ENCODE peak calls at places on chromosomes 16 and 17, in six cellular contexts. S, B, Q, K, L and Y are unnamed samples.

GRCh38 chr16:11177578-11178130 is 78.3 kb downstream of the SOCS1 start:
- ATAC-seq in K (no peak), S (no peak), Q (no peak), L (no peak), B (no peak), Y (no peak)

GRCh38 chr16:1029259-1029545 is 43.3 kb upstream of the SSTR5 start:
- ATAC-seq in K (no peak), Q (no peak), S (no peak), B (no peak), L (no peak), Y (no peak)

GRCh38 chr17:82756166-82756565 is 4.3 kb downstream of the TBCD start:
- ATAC-seq in Q (no peak), K (no peak), B (no peak), S (no peak), L (no peak), Y (no peak)

GRCh38 chr16:75104836-75105235 is 11.7 kb downstream of the LDHD start:
- ATAC-seq in B (no peak), L (no peak), Q (no peak), K (no peak), S (no peak), Y (no peak)

GRCh38 chr17:10518271-10519037 is at the start of gene MYH1:
- ATAC-seq in S (no peak), L (no peak), K (no peak), Q (no peak), B (no peak), Y (no peak)

GRCh38 chr16:77788196-77789084 is at the start of gene VAT1L:
- ATAC-seq in Q (peak; percentile 74), K (peak; percentile 47), B (peak; percentile 82), S (peak; percentile 46), L (no peak), Y (peak; percentile 53)

GRCh38 chr17:74196541-74197310 is 6.8 kb upstream of the RPL38 start:
- ATAC-seq in Q (no peak), S (no peak), B (no peak), K (no peak), L (no peak), Y (no peak)

GRCh38 chr16:10731790-10732189 is 11.9 kb upstream of the NUBP1 start:
- ATAC-seq in Q (no peak), L (no peak), S (no peak), K (no peak), B (no peak), Y (no peak)

GRCh38 chr16:49700222-49700927 is 155.5 kb downstream of the ZNF423 start:
- ATAC-seq in S (no peak), L (no peak), B (no peak), K (no peak), Q (no peak), Y (peak; percentile 49)

GRCh38 chr17:17682293-17682736 is 1.1 kb downstream of the RAI1 start:
- ATAC-seq in K (peak; percentile 67), L (peak; percentile 16), B (peak; percentile 66), S (peak; percentile 26), Q (peak; percentile 66), Y (peak; percentile 40)

DNA sequence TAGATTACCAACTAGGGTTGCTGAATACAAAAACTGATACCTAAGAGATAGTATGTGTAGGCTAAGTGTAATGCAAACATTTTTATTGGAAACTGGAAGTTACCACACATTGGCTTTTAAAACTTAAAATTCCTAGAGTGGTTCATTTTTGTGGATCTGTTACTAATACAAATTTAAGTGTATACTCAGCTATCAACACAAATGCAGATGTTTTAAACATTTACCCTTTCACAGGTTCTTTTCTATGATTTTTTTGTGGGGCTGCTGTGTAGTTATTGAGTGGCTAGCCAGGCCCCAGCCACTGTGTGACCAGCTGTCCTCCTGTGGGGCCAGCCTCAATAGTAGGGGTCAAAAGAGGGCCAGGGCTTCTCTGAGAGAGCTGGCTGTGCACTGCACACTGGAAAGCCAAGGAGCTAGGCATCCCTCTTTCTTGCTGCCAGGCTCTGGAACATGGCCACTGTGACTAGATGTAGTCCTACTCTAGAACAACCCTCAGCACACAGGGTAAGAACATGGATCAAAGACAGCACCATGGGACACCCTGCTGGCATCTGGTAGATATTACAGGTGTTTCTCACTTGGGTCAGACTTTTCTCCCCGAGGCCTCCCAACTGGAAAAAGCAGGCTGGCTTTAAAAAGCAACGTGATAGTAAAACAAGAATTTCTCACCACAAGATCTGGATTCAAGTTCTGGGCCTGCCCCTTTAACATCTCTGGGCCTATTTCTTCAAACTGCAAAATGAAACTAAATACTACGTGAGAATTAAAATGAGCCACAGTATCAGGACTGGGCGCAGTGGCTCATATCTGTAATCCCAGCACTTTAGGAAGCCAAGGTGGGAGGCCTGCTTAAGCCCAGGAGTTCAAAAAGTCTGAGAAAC is 7.3 kb upstream of the VEZF1 start:
- ATAC-seq in S (peak; percentile 81), L (peak; percentile 94), K (peak; percentile 87), B (peak; percentile 78), Q (peak; percentile 85), Y (peak; percentile 87)
- TF ChIP-seq POLR2AphosphoS5 in S (no peak), L (no peak), K (no peak), B (peak; percentile 56), Q (peak; percentile 52), Y (peak; percentile 63)

GRCh38 chr17:4833941-4834501 is 881 bp downstream of the MINK1 start:
- ATAC-seq in B (peak; percentile 70), L (no peak), Q (peak; percentile 11), S (no peak), K (peak; percentile 9), Y (no peak)

GRCh38 chr17:4836221-4836620 is 3.1 kb downstream of the MINK1 start:
- ATAC-seq in S (no peak), L (no peak), Q (no peak), K (no peak), B (no peak), Y (no peak)

GRCh38 chr17:4837471-4838305 is 4.5 kb downstream of the MINK1 start:
- ATAC-seq in B (no peak), Q (no peak), L (no peak), K (no peak), S (no peak), Y (no peak)

GRCh38 chr17:4834621-4835020 is 1.5 kb downstream of the MINK1 start:
- ATAC-seq in K (no peak), L (no peak), S (no peak), Q (peak; percentile 7), B (peak; percentile 21), Y (no peak)

DNA sequence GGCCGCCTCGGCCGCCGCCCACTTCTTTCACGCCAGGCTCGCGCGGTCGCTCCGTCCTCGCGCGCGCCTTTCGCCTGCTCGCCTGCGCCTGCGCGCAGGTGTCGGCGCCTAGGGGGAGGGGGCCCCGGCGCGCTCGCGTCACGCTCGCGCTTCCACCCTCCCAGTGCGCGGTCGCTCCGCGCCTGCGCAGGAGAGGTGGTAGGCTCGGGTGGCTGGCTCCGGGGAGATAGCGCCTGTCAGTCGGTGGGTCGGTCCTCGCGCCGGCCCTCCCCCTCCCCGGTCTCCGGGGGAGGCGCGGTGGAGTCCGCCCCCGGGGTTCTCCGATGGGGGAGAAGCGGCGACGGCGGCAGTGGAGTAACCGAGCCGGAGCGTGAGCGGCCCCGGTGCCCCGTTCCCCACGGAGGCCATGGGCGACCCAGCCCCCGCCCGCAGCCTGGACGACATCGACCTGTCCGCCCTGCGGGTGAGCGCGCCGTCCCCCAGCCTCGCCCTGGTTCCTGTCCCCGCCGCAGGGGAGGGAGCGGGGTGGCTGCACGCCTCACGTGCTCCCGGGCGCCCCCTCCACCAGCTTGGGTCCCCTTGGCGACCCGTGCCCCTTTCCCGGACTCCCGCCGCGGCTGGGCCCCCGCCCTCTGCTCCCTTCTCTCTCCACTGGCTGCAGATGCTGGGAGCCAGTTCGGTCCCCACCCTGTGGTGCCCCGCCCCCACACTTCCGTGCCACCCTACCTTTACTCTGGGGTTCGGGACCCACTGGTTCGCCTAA is at the start of gene MINK1:
- ATAC-seq in B (peak; percentile 78), L (peak; percentile 95), S (peak; percentile 93), Q (peak; percentile 86), K (peak; percentile 91), Y (peak; percentile 99)
- TF ChIP-seq POLR2A in B (no peak), L (peak; percentile 46), S (peak; percentile 81), Q (peak; percentile 53), K (peak; percentile 81), Y (peak; percentile 76)

DNA sequence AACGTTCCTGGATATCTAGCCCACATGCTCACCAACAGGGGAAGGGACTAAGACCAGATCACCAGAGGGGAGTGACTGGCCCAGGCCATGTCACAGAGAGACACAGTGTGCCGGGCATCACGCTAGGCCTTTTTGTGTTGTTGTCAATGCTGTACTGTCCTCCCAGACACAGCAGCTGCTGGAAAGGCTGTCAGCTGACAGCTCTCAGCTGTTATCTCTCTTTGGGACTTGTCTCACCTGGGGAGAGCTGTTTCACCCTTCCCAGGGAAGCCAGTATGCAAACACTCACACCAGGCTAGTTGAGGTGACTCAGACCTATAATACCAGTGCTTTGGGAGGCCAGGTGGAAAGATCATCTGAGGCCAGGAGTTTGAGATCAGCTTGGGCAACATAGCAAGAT is 19.4 kb downstream of the UNC45B start:
- ATAC-seq in Q (no peak), S (no peak), K (no peak), B (no peak), L (no peak), Y (no peak)
- TF ChIP-seq POLR2AphosphoS5 in Q (no peak), S (no peak), K (no peak), B (no peak), L (no peak), Y (no peak)

GRCh38 chr17:56966277-56966676 is 5.4 kb upstream of the COIL start:
- ATAC-seq in B (peak; percentile 61), Q (no peak), S (no peak), L (no peak), K (no peak), Y (no peak)

GRCh38 chr17:56956992-56957391 is 3.9 kb downstream of the COIL start:
- ATAC-seq in S (no peak), K (no peak), Q (no peak), L (no peak), B (no peak), Y (no peak)

DNA sequence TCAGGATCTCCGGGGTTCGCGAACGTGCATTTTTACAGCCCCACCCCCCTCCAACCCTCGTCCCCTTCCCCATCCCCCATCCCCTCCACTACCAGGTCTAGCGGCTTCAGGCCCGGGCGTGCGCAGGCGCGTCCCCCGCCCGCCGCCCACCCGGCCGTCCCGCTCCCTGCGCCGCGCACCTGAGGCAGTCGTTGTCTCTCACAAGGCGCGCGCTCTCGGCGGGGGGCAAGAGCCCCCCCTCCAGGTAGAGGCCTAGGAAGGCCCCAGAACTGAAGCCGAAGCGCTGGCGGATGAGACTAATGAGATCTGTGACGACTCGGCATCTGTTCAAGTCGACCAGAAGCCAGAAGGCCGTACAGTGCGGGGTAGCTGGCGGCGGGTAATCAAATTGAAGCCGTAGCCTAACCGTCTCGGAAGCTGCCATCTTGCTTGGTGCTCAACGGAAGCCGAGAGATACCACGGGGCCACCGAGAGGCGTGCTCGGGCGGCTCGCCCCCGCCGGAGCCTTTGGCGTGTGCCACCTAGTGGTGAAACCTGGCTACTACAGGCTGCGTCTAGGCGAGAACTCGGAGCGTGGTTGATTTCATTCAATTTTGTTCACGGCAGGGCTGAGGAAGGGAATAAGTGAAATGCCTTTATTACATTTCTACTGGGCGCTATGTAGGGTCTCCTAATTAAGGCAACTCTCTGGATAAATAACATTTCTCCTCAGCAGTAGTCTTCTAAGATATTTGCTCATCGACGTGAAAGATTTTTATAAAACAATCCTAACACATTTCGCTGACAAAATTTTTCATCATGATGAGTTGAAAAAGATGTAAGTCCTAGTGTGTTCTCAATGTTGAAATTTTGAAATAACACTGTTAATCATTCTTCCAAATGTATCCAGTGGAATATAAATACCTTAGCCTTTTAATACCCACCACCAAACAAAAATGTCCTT is at the start of gene COIL:
- ATAC-seq in K (peak; percentile 99), S (peak; percentile 91), L (peak; percentile 99), B (peak; percentile 99), Q (peak; percentile 96), Y (peak; percentile 96)
- TF ChIP-seq POLR2A in K (peak; percentile 93), S (peak; percentile 89), L (no peak), B (peak; percentile 94), Q (peak; percentile 93), Y (no peak)